ENCODE peak calls at places on chromosomes 4 and X, in four cellular contexts. P is HepG2, I is HCT116, Z is GM12878. D is an unnamed sample. For H3K9me3, the result is how much of the 10 kb centered on the place peaks cover.

GRCh38 chr4:44632733-44633132 is 18.7 kb downstream of the YIPF7 start:
- ATAC-seq in P (no peak), I (no peak), Z (no peak), D (no peak)

GRCh38 chrX:40100537-40101429 is 3.0 kb upstream of the BCOR start:
- ATAC-seq in P (no peak), I (no peak), Z (no peak), D (no peak)

GRCh38 chrX:119942831-119943184 is 743 bp downstream of the NKAP start:
- ATAC-seq in P (peak), I (peak), Z (peak), D (no peak)

GRCh38 chr4:168651864-168652263 is 155.0 kb downstream of the PALLD start:
- ATAC-seq in P (no peak), I (no peak), Z (no peak), D (no peak)

GRCh38 chrX:12898073-12898472 is 8.3 kb upstream of the TLR8 start:
- ATAC-seq in P (no peak), I (no peak), Z (no peak), D (no peak)

GRCh38 chr4:32909722-32910121 is 2189.6 kb downstream of the PCDH7 start:
- ATAC-seq in P (no peak), I (no peak), Z (peak), D (no peak)

GRCh38 chr4:158193171-158193749 is 17.0 kb upstream of the TMEM144 start:
- ATAC-seq in P (peak), I (peak), Z (peak), D (peak)

GRCh38 chrX:39616098-39616729 is 481.5 kb downstream of the BCOR start:
- ATAC-seq in P (no peak), I (no peak), Z (peak), D (peak)

GRCh38 chr4:155512812-155513211 is 136.0 kb upstream of the MAP9 start:
- ATAC-seq in P (no peak), I (no peak), Z (no peak), D (peak)

GRCh38 chr4:38344929-38345328 is 319.1 kb upstream of the KLF3 start:
- ATAC-seq in P (no peak), I (no peak), Z (no peak), D (no peak)

GRCh38 chrX:153999359-154000037 is 20.2 kb downstream of the IRAK1 start:
- ATAC-seq in P (no peak), I (no peak), Z (no peak), D (no peak)

GRCh38 chr4:36220776-36221175 is 23.5 kb downstream of the ARAP2 start:
- ATAC-seq in P (no peak), I (no peak), Z (no peak), D (no peak)

GRCh38 chr4:53695540-53696463 is 104.5 kb upstream of the LNX1 start:
- ATAC-seq in P (no peak), I (no peak), Z (peak), D (no peak)

GRCh38 chr4:13218316-13218958 is 265.7 kb downstream of the RAB28 start:
- ATAC-seq in P (no peak), I (no peak), Z (no peak), D (no peak)

GRCh38 chr4:6546681-6547447 is 28.1 kb upstream of the MAN2B2 start:
- ATAC-seq in P (peak), I (peak), Z (peak), D (no peak)

GRCh38 chrX:153494541-153495361 is at the start of gene BGN:
- ATAC-seq in P (peak), I (no peak), Z (peak), D (peak)

GRCh38 chrX:11138498-11139390 is 27.6 kb downstream of the HCCS start:
- ATAC-seq in P (no peak), I (no peak), Z (no peak), D (no peak)

GRCh38 chrX:40831750-40832149 is 96.4 kb upstream of the MED14 start:
- ATAC-seq in P (no peak), I (no peak), Z (no peak), D (no peak)

GRCh38 chrX:10833299-10834169 is 213.1 kb upstream of the MID1 start:
- ATAC-seq in P (peak), I (no peak), Z (no peak), D (peak)

GRCh38 chr4:3770323-3771166 is 4.4 kb downstream of the ADRA2C start:
- ATAC-seq in P (peak), I (no peak), Z (no peak), D (no peak)

GRCh38 chrX:107506596-107507031 is 57.2 kb downstream of the FRMPD3 start:
- ATAC-seq in P (no peak), I (no peak), Z (no peak), D (no peak)

GRCh38 chr4:132417220-132417619 is 731.9 kb upstream of the PCDH10 start:
- ATAC-seq in P (no peak), I (no peak), Z (no peak), D (no peak)

GRCh38 chr4:101192244-101192643 is 155.1 kb downstream of the PPP3CA start:
- ATAC-seq in P (peak), I (no peak), Z (peak), D (peak)

GRCh38 chr4:147944670-147945260 is 212.9 kb downstream of the ARHGAP10 start:
- ATAC-seq in P (no peak), I (no peak), Z (no peak), D (no peak)

GRCh38 chr4:69823481-69824186 is 36.3 kb downstream of the SULT1E1 start:
- ATAC-seq in P (peak), I (peak), Z (peak), D (peak)

GRCh38 chr4:101028886-101029285 is 318.4 kb downstream of the PPP3CA start:
- ATAC-seq in P (no peak), I (peak), Z (no peak), D (no peak)

GRCh38 chr4:148542922-148543623 is 100.9 kb upstream of the NR3C2 start:
- ATAC-seq in P (no peak), I (no peak), Z (no peak), D (no peak)

GRCh38 chrX:40173662-40174593 is 76.2 kb upstream of the BCOR start:
- ATAC-seq in P (peak), I (peak), Z (peak), D (no peak)

GRCh38 chr4:148327683-148328082 is 114.5 kb downstream of the NR3C2 start:
- ATAC-seq in P (no peak), I (no peak), Z (no peak), D (no peak)

GRCh38 chrX:43551590-43551989 is 104.5 kb upstream of the MAOA start:
- ATAC-seq in P (no peak), I (no peak), Z (no peak), D (no peak)

DNA sequence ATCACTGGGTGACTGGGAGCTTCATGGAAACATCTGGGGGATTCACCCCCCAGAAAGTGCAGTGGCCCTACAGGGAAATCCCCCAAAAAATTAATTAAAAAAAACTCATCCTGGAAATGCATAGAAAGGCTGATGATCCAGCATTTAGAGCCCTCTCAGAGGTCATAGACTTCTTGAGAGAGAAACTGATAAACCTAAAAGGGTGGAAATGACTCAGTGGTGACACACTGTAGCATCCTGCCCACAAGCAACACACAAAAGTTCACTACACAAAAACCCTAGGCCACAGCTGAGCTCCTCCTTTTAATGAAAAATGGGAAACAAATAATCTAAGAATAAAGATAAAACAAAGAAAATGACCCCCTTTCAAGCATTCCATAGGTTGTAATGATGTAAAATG is 911.5 kb downstream of the GLUD2 start:
- ATAC-seq in P (no peak), I (no peak), Z (peak), D (no peak)
- H3K9me3 ChIP-seq in P (under half), I (under half), Z (under half), D (under half)

GRCh38 chr4:23005691-23006090 is 313.0 kb downstream of the GBA3 start:
- ATAC-seq in P (no peak), I (no peak), Z (no peak), D (no peak)

GRCh38 chr4:22999419-22999818 is 306.7 kb downstream of the GBA3 start:
- ATAC-seq in P (peak), I (no peak), Z (peak), D (no peak)

GRCh38 chr4:23006756-23007155 is 314.0 kb downstream of the GBA3 start:
- ATAC-seq in P (no peak), I (no peak), Z (no peak), D (no peak)

GRCh38 chr4:22997358-22998224 is 304.9 kb downstream of the GBA3 start:
- ATAC-seq in P (no peak), I (no peak), Z (no peak), D (no peak)

GRCh38 chr4:23001478-23001877 is 308.7 kb downstream of the GBA3 start:
- ATAC-seq in P (no peak), I (no peak), Z (no peak), D (no peak)
- TF ChIP-seq POLR2AphosphoS5 in P (no peak), I (no peak), Z (no peak), D (no peak)

GRCh38 chr4:184824776-184825393 is 883 bp downstream of the ACSL1 start:
- ATAC-seq in P (peak), I (peak), Z (peak), D (no peak)

GRCh38 chr4:184822356-184822755 is 3.4 kb downstream of the ACSL1 start:
- ATAC-seq in P (no peak), I (no peak), Z (no peak), D (no peak)

GRCh38 chr4:184824081-184824775 is 1.5 kb downstream of the ACSL1 start:
- ATAC-seq in P (no peak), I (no peak), Z (peak), D (no peak)

GRCh38 chr4:184826315-184827266 is 823 bp upstream of the ACSL1 start:
- ATAC-seq in P (peak), I (peak), Z (peak), D (peak)

DNA sequence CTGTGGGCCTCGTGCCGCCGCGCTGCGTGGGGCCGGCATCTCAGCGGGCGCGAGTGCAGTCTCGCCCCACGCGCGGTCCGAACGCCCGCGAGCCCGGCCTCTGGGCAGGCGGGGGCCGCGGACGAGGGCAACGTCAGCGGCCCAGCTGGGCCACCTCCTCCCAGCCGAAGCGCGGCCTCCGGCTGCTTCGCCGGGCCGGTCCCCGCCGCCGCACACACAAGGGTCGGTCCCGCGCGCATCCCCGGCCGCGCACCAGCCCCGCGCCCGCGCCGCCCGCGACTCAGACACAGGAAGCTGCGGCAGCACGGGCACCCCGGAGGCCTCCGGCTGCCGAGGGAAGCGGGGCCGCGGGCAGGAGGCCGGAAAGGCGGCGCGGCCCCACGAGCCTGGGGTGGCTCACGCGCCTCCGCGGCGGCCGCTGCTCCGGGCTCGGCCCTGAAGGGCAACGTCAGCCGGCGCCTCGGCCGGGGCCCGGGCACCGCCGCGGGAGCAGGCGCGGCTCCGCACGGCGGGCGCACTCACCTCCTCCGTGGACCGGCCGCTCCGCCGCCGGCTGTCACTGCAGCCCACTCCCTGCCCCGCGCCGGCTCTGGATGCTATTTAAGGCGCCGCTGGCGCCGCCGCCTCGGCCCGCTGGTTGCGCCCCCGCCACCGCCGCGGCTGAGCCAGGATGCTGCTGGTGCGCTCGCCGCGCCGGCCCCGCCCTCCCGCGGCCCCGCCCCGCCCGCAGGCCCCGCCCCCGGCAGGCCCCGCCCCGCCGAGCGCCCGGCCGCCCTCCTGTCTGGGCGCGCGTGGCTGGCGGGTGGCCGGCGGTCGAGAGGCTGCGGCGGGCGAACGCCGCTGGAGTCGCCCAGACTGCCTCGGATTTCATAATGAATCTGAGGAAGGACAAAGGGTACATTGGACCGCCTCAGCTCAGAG is at the start of gene ACSL1:
- ATAC-seq in P (peak), I (peak), Z (peak), D (peak)
- TF ChIP-seq POLR2A in P (peak), I (peak), Z (peak), D (peak)

GRCh38 chrX:144809025-144809424 is 438.3 kb upstream of the SPANXN1 start:
- ATAC-seq in P (no peak), I (no peak), Z (no peak), D (no peak)
- H3K9me3 ChIP-seq in P (under half), I (under half), Z (under half), D (under half)

GRCh38 chr4:138831943-138832342 is 183.6 kb upstream of the NOCT start:
- ATAC-seq in P (peak), I (peak), Z (no peak), D (no peak)

GRCh38 chr4:138832563-138832962 is 183.0 kb upstream of the NOCT start:
- ATAC-seq in P (no peak), I (no peak), Z (peak), D (no peak)

GRCh38 chr4:138834029-138834428 is 181.6 kb upstream of the NOCT start:
- ATAC-seq in P (no peak), I (no peak), Z (peak), D (no peak)

GRCh38 chr4:138826754-138827153 is 188.8 kb upstream of the NOCT start:
- ATAC-seq in P (no peak), I (no peak), Z (no peak), D (no peak)

GRCh38 chr4:138828926-138829325 is 186.7 kb upstream of the NOCT start:
- ATAC-seq in P (no peak), I (no peak), Z (no peak), D (no peak)
- TF ChIP-seq POLR2AphosphoS5 in P (no peak), I (no peak), Z (no peak), D (no peak)

GRCh38 chrX:151922692-151923091 is 10.0 kb downstream of the MAGEA4 start:
- ATAC-seq in P (no peak), I (no peak), Z (no peak), D (no peak)
- TF ChIP-seq POLR2A in P (no peak), I (no peak), Z (no peak), D (no peak)

GRCh38 chr4:98332017-98332416 is 70.8 kb downstream of the RAP1GDS1 start:
- ATAC-seq in P (no peak), I (no peak), Z (no peak), D (no peak)
- H3K9me3 ChIP-seq in P (under half), I (under half), Z (under half), D (under half)

DNA sequence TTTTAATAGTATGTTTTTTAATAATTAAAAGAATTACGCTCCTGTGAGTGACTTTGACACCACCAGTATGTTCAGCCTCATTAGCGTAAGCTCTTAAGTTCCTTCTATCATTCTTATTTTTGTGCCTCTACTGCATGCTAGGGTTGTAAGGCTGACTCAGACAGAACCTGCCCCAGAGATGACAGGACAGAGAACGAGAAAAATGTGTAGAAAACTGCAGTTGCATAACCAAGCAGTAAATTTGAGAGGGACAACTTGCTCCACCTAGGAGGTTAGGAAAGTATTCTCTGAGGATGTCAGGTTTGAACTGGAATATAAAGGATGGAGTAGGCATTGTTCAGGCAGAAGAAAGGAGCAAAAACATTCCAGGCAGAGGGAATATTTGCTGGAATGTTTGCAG is 98.7 kb downstream of the NFKB1 start:
- ATAC-seq in P (no peak), I (no peak), Z (no peak), D (no peak)
- TF ChIP-seq POLR2AphosphoS5 in P (no peak), I (no peak), Z (no peak), D (no peak)

DNA sequence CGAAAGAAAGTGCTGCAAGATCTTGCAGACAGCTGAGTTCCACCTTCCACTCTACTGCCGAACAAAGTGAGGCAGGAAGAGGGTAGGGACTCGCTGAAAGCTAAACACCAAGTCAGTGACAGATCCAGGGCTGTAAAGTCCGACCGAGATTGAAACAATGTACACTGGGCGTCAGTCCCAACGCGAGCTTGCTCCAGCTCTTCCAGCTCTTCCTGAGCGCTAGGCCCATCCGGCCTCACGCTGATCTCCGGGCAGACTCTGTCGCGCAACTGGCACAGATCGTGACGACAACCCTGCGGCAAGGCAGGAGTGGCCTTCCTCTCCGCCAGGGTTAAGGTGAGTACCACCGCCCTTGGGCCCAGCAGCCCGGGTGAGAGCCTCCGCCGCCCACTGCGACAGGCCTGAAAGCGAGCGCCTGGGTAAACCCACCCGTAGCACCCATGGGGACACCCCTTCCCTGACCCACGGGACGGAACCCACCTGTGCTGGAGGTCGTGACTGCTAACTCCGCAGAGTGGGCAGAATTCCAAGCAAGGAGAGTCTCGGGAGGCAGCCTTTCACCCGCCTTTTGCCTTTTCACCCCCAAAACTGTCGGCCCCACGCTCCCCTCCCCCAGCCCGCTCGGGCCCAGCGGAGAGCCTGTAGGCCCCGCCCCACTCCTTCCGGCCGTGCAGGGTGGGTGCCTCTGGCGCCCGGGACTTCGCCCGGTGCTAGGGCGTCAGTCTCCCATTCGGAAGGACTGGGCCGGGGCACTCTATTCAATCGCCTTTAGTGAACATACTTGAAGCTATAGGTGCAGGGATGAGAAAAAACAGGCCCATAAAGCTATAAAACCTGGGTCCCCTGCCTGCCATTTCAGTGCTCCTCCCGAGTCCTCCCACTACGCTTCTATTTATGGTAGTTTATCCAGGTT is at the start of gene TMLHE:
- ATAC-seq in P (peak), I (peak), Z (peak), D (peak)
- TF ChIP-seq POLR2A in P (peak), I (peak), Z (peak), D (no peak)